ENCODE peak calls at places on chromosome 21, in ten cellular contexts. Q is IMR-90; Z is H4; A is choroid plexus epithelial cell; U is AG04450; M is activated T-cell treated with anti-CD3 and anti-CD28 coated beads, Interleukin-2, amount 50 U/mL, for 48 hours; F is fibroblast of lung; T is NCI-H1092; O is stomach; G is stimulated activated CD8-positive, alpha-beta memory T cell treated with anti-CD3 and anti-CD28 coated beads, Interleukin-2, amount 100 ng/mL, for 1 hour. H is an unnamed sample.

GRCh38 chr21:45887121-45887611 is 94.4 kb upstream of the COL6A1 start:
- DNase-seq in Q (no peak), Z (no peak), A (no peak), U (no peak), M (no peak), F (peak), T (peak), O (no peak), G (no peak), H (no peak)

GRCh38 chr21:45632897-45633260 is 10.6 kb upstream of the PCBP3 start:
- DNase-seq in Q (no peak), Z (no peak), A (no peak), U (no peak), M (no peak), F (no peak), T (no peak), O (no peak), G (no peak), H (no peak)

GRCh38 chr21:39182484-39183271 is 573 bp downstream of the PSMG1 start:
- DNase-seq in Q (no peak), Z (no peak), A (peak), U (no peak), M (no peak), F (peak), T (no peak), O (no peak), G (no peak), H (no peak)

GRCh38 chr21:45496151-45496967 is 45.9 kb downstream of the SLC19A1 start:
- DNase-seq in Q (no peak), Z (no peak), A (no peak), U (no peak), M (no peak), F (no peak), T (no peak), O (no peak), G (no peak), H (no peak)

GRCh38 chr21:35922618-35923017 is 137.7 kb downstream of the SETD4 start:
- DNase-seq in Q (peak), Z (no peak), A (no peak), U (no peak), M (no peak), F (peak), T (no peak), O (no peak), G (no peak), H (peak)

GRCh38 chr21:43737158-43737950 is 18.4 kb downstream of the PDXK start:
- DNase-seq in Q (no peak), Z (no peak), A (no peak), U (no peak), M (no peak), F (no peak), T (no peak), O (no peak), G (no peak), H (no peak)

GRCh38 chr21:46188226-46189212 is 4.3 kb upstream of the SPATC1L start:
- DNase-seq in Q (peak), Z (peak), A (peak), U (no peak), M (peak), F (peak), T (no peak), O (no peak), G (no peak), H (peak)

GRCh38 chr21:38434913-38435533 is 63.3 kb downstream of the ERG start:
- DNase-seq in Q (peak), Z (peak), A (peak), U (peak), M (no peak), F (peak), T (no peak), O (no peak), G (no peak), H (peak)

GRCh38 chr21:15138475-15138874 is 73.7 kb upstream of the NRIP1 start:
- DNase-seq in Q (no peak), Z (no peak), A (no peak), U (no peak), M (no peak), F (no peak), T (peak), O (peak), G (no peak), H (no peak)

GRCh38 chr21:28431022-28431421 is 561.7 kb downstream of the LTN1 start:
- DNase-seq in Q (peak), Z (no peak), A (no peak), U (no peak), M (no peak), F (no peak), T (no peak), O (no peak), G (no peak), H (no peak)

GRCh38 chr21:28872218-28872617 is 120.5 kb downstream of the LTN1 start:
- DNase-seq in Q (no peak), Z (no peak), A (no peak), U (no peak), M (no peak), F (no peak), T (no peak), O (no peak), G (no peak), H (no peak)

GRCh38 chr21:36700961-36701911 is 2.3 kb downstream of the SIM2 start:
- DNase-seq in Q (no peak), Z (no peak), A (no peak), U (no peak), M (peak), F (no peak), T (no peak), O (no peak), G (no peak), H (no peak)

GRCh38 chr21:29538115-29538514 is 239.4 kb downstream of the BACH1 start:
- DNase-seq in Q (peak), Z (no peak), A (peak), U (peak), M (no peak), F (peak), T (no peak), O (no peak), G (no peak), H (no peak)

GRCh38 chr21:16473965-16474364 is 744.2 kb downstream of the USP25 start:
- DNase-seq in Q (peak), Z (no peak), A (peak), U (no peak), M (no peak), F (peak), T (no peak), O (no peak), G (no peak), H (no peak)

GRCh38 chr21:42376338-42376982 is 10.1 kb upstream of the TFF1 start:
- DNase-seq in Q (no peak), Z (peak), A (no peak), U (no peak), M (no peak), F (no peak), T (no peak), O (peak), G (no peak), H (no peak)

GRCh38 chr21:46118305-46118870 is 20.5 kb downstream of the COL6A2 start:
- DNase-seq in Q (no peak), Z (no peak), A (no peak), U (no peak), M (no peak), F (no peak), T (no peak), O (no peak), G (no peak), H (no peak)

GRCh38 chr21:32389337-32390015 is 3.3 kb downstream of the URB1 start:
- DNase-seq in Q (peak), Z (no peak), A (peak), U (no peak), M (no peak), F (no peak), T (no peak), O (no peak), G (no peak), H (no peak)

GRCh38 chr21:16302851-16303282 is 573.1 kb downstream of the USP25 start:
- DNase-seq in Q (peak), Z (peak), A (peak), U (no peak), M (no peak), F (no peak), T (no peak), O (no peak), G (no peak), H (no peak)

GRCh38 chr21:45959182-45959581 is 22.4 kb upstream of the COL6A1 start:
- DNase-seq in Q (no peak), Z (no peak), A (no peak), U (no peak), M (no peak), F (no peak), T (no peak), O (no peak), G (no peak), H (no peak)

GRCh38 chr21:26457817-26458216 is 115.3 kb downstream of the CYYR1 start:
- DNase-seq in Q (no peak), Z (no peak), A (no peak), U (no peak), M (no peak), F (peak), T (no peak), O (no peak), G (no peak), H (no peak)

GRCh38 chr21:44962481-44962966 is 22.7 kb downstream of the SLX9 start:
- DNase-seq in Q (peak), Z (peak), A (peak), U (peak), M (no peak), F (peak), T (no peak), O (no peak), G (no peak), H (peak)

GRCh38 chr21:39630827-39631226 is 18.1 kb downstream of the B3GALT5 start:
- DNase-seq in Q (peak), Z (no peak), A (no peak), U (no peak), M (no peak), F (peak), T (peak), O (no peak), G (no peak), H (no peak)

GRCh38 chr21:34707876-34708325 is 39.1 kb downstream of the CLIC6 start:
- DNase-seq in Q (no peak), Z (no peak), A (no peak), U (no peak), M (peak), F (no peak), T (no peak), O (no peak), G (no peak), H (no peak)

GRCh38 chr21:34996304-34997081 is 52.6 kb downstream of the RUNX1 start:
- DNase-seq in Q (peak), Z (no peak), A (peak), U (no peak), M (no peak), F (peak), T (no peak), O (no peak), G (no peak), H (no peak)

GRCh38 chr21:44455524-44456206 is 355 bp downstream of the LRRC3 start:
- DNase-seq in Q (no peak), Z (no peak), A (peak), U (no peak), M (peak), F (peak), T (peak), O (peak), G (no peak), H (peak)

GRCh38 chr21:39715804-39716397 is 29.1 kb upstream of the IGSF5 start:
- DNase-seq in Q (peak), Z (peak), A (peak), U (peak), M (peak), F (peak), T (peak), O (peak), G (no peak), H (peak)

GRCh38 chr21:45869121-45870007 is 112.2 kb upstream of the COL6A1 start:
- DNase-seq in Q (peak), Z (no peak), A (peak), U (no peak), M (no peak), F (peak), T (no peak), O (peak), G (no peak), H (no peak)

GRCh38 chr21:43793243-43793642 is 3.9 kb downstream of the RRP1 start:
- DNase-seq in Q (no peak), Z (no peak), A (no peak), U (no peak), M (no peak), F (no peak), T (no peak), O (no peak), G (no peak), H (no peak)

GRCh38 chr21:31682625-31683024 is 23.1 kb downstream of the SOD1 start:
- DNase-seq in Q (peak), Z (no peak), A (peak), U (no peak), M (no peak), F (no peak), T (no peak), O (no peak), G (no peak), H (no peak)

GRCh38 chr21:43984905-43985689 is 27.0 kb upstream of the TRAPPC10 start:
- DNase-seq in Q (peak), Z (no peak), A (peak), U (no peak), M (no peak), F (peak), T (no peak), O (no peak), G (no peak), H (peak)

GRCh38 chr21:16794944-16795343 is 717.9 kb upstream of the CXADR start:
- DNase-seq in Q (peak), Z (peak), A (peak), U (peak), M (no peak), F (peak), T (no peak), O (no peak), G (no peak), H (peak)

GRCh38 chr21:45439171-45439872 is 34.4 kb downstream of the COL18A1 start:
- DNase-seq in Q (peak), Z (peak), A (peak), U (peak), M (peak), F (peak), T (no peak), O (peak), G (peak), H (peak)

GRCh38 chr21:44742418-44743153 is 31.2 kb upstream of the TSPEAR start:
- DNase-seq in Q (peak), Z (no peak), A (peak), U (no peak), M (no peak), F (peak), T (peak), O (no peak), G (no peak), H (no peak)

H was measured in dermis microvascular lymphatic vessel endothelial cell.